ENCODE peak calls at places on chromosomes 11 and 22, in ten cellular contexts. T, Y, W, U, I, S, Q, H, O and D are unnamed samples.
A peak's percentile ranks its signal among the peaks of the same experiment; 100 is the strongest.

GRCh38 chr11:78314753-78315152 is 102.9 kb downstream of the GAB2 start:
- DNase-seq in T (no peak), Y (no peak), W (no peak), U (no peak), I (no peak), S (no peak), Q (no peak), H (no peak), O (no peak), D (no peak)

GRCh38 chr11:106581399-106581798 is 436.9 kb downstream of the GUCY1A2 start:
- DNase-seq in T (no peak), Y (no peak), W (no peak), U (no peak), I (no peak), S (no peak), Q (no peak), H (no peak), O (no peak), D (no peak)

GRCh38 chr22:41828516-41828915 is 4.4 kb upstream of the SREBF2 start:
- DNase-seq in T (no peak), Y (no peak), W (no peak), U (no peak), I (no peak), S (no peak), Q (no peak), H (no peak), O (no peak), D (no peak)

GRCh38 chr11:106840993-106841392 is 177.3 kb downstream of the GUCY1A2 start:
- DNase-seq in T (no peak), Y (no peak), W (no peak), U (no peak), I (no peak), S (no peak), Q (no peak), H (no peak), O (no peak), D (no peak)

GRCh38 chr22:39349506-39349966 is 255 bp upstream of the SYNGR1 start:
- DNase-seq in T (no peak), Y (no peak), W (no peak), U (no peak), I (no peak), S (no peak), Q (no peak), H (peak; percentile 62), O (peak; percentile 79), D (peak; percentile 88)

GRCh38 chr11:68983816-68984215 is 3.0 kb upstream of the MRGPRD start:
- DNase-seq in T (no peak), Y (no peak), W (peak; percentile 3), U (no peak), I (no peak), S (no peak), Q (no peak), H (no peak), O (no peak), D (no peak)

GRCh38 chr22:48257690-48258065 is 1495.2 kb downstream of the TBC1D22A start:
- DNase-seq in T (no peak), Y (no peak), W (no peak), U (no peak), I (no peak), S (no peak), Q (no peak), H (no peak), O (no peak), D (no peak)

GRCh38 chr11:19711911-19712280 is 741 bp upstream of the NAV2 start:
- DNase-seq in T (peak; percentile 78), Y (no peak), W (peak; percentile 71), U (no peak), I (peak; percentile 59), S (no peak), Q (no peak), H (peak; percentile 20), O (no peak), D (no peak)